ENCODE peak calls at places on chromosomes 3 and 15, in seven cellular contexts. One of them, this sample, is unnamed.

GRCh38 chr15:82999905-83000671 is 11.4 kb downstream of the C15orf40 start:
- DNase-seq in mucosa of descending colon: no peak
- DNase-seq in islet precursor cell: no peak
- DNase-seq in ovary: no peak
- DNase-seq in activated CD4-positive, alpha-beta memory T cell treated with anti-CD3 and anti-CD28 coated beads, Interleukin-2, amount 10 ng/mL, durations not matched to agents 7 days and 5 days: peak
- DNase-seq in endodermal cell: peak
- DNase-seq in M059J: peak
- DNase-seq in this sample: no peak

GRCh38 chr3:111236833-111237713 is 165.5 kb downstream of the NECTIN3 start:
- DNase-seq in ovary: no peak
- DNase-seq in M059J: peak
- DNase-seq in endodermal cell: no peak
- DNase-seq in islet precursor cell: no peak
- DNase-seq in mucosa of descending colon: no peak
- DNase-seq in activated CD4-positive, alpha-beta memory T cell treated with anti-CD3 and anti-CD28 coated beads, Interleukin-2, amount 10 ng/mL, durations not matched to agents 7 days and 5 days: no peak
- DNase-seq in this sample: no peak

GRCh38 chr15:36334059-36334458 is 245.4 kb upstream of the CDIN1 start:
- DNase-seq in islet precursor cell: peak
- DNase-seq in M059J: peak
- DNase-seq in ovary: no peak
- DNase-seq in activated CD4-positive, alpha-beta memory T cell treated with anti-CD3 and anti-CD28 coated beads, Interleukin-2, amount 10 ng/mL, durations not matched to agents 7 days and 5 days: no peak
- DNase-seq in mucosa of descending colon: no peak
- DNase-seq in endodermal cell: no peak
- DNase-seq in this sample: no peak

GRCh38 chr3:18087963-18088362 is 337.2 kb downstream of the SATB1 start:
- DNase-seq in M059J: no peak
- DNase-seq in activated CD4-positive, alpha-beta memory T cell treated with anti-CD3 and anti-CD28 coated beads, Interleukin-2, amount 10 ng/mL, durations not matched to agents 7 days and 5 days: no peak
- DNase-seq in ovary: no peak
- DNase-seq in endodermal cell: no peak
- DNase-seq in islet precursor cell: no peak
- DNase-seq in mucosa of descending colon: no peak
- DNase-seq in this sample: no peak

GRCh38 chr15:69092159-69092558 is 68.3 kb upstream of the GLCE start:
- DNase-seq in islet precursor cell: no peak
- DNase-seq in mucosa of descending colon: no peak
- DNase-seq in ovary: no peak
- DNase-seq in endodermal cell: no peak
- DNase-seq in M059J: peak
- DNase-seq in activated CD4-positive, alpha-beta memory T cell treated with anti-CD3 and anti-CD28 coated beads, Interleukin-2, amount 10 ng/mL, durations not matched to agents 7 days and 5 days: no peak
- DNase-seq in this sample: no peak

GRCh38 chr3:17424137-17424536 is 318.3 kb downstream of the TBC1D5 start:
- DNase-seq in endodermal cell: no peak
- DNase-seq in ovary: no peak
- DNase-seq in islet precursor cell: no peak
- DNase-seq in mucosa of descending colon: no peak
- DNase-seq in M059J: no peak
- DNase-seq in activated CD4-positive, alpha-beta memory T cell treated with anti-CD3 and anti-CD28 coated beads, Interleukin-2, amount 10 ng/mL, durations not matched to agents 7 days and 5 days: no peak
- DNase-seq in this sample: no peak

GRCh38 chr15:76123031-76123430 is 63.2 kb downstream of the TMEM266 start:
- DNase-seq in endodermal cell: no peak
- DNase-seq in mucosa of descending colon: no peak
- DNase-seq in islet precursor cell: no peak
- DNase-seq in M059J: no peak
- DNase-seq in ovary: no peak
- DNase-seq in activated CD4-positive, alpha-beta memory T cell treated with anti-CD3 and anti-CD28 coated beads, Interleukin-2, amount 10 ng/mL, durations not matched to agents 7 days and 5 days: no peak
- DNase-seq in this sample: no peak

GRCh38 chr3:38404286-38404685 is 49.4 kb upstream of the ACVR2B start:
- DNase-seq in M059J: peak
- DNase-seq in ovary: no peak
- DNase-seq in mucosa of descending colon: no peak
- DNase-seq in endodermal cell: peak
- DNase-seq in islet precursor cell: no peak
- DNase-seq in activated CD4-positive, alpha-beta memory T cell treated with anti-CD3 and anti-CD28 coated beads, Interleukin-2, amount 10 ng/mL, durations not matched to agents 7 days and 5 days: no peak
- DNase-seq in this sample: no peak

GRCh38 chr3:7874116-7874515 is 627.5 kb upstream of the LMCD1 start:
- DNase-seq in ovary: no peak
- DNase-seq in M059J: no peak
- DNase-seq in islet precursor cell: no peak
- DNase-seq in activated CD4-positive, alpha-beta memory T cell treated with anti-CD3 and anti-CD28 coated beads, Interleukin-2, amount 10 ng/mL, durations not matched to agents 7 days and 5 days: no peak
- DNase-seq in mucosa of descending colon: no peak
- DNase-seq in endodermal cell: no peak
- DNase-seq in this sample: no peak

GRCh38 chr3:145197051-145197562 is 963.9 kb downstream of the PLOD2 start:
- DNase-seq in M059J: no peak
- DNase-seq in ovary: no peak
- DNase-seq in islet precursor cell: no peak
- DNase-seq in activated CD4-positive, alpha-beta memory T cell treated with anti-CD3 and anti-CD28 coated beads, Interleukin-2, amount 10 ng/mL, durations not matched to agents 7 days and 5 days: no peak
- DNase-seq in mucosa of descending colon: no peak
- DNase-seq in endodermal cell: no peak
- DNase-seq in this sample: no peak

GRCh38 chr3:127034195-127034989 is 51.5 kb downstream of the PLXNA1 start:
- DNase-seq in activated CD4-positive, alpha-beta memory T cell treated with anti-CD3 and anti-CD28 coated beads, Interleukin-2, amount 10 ng/mL, durations not matched to agents 7 days and 5 days: no peak
- DNase-seq in islet precursor cell: no peak
- DNase-seq in ovary: no peak
- DNase-seq in mucosa of descending colon: peak
- DNase-seq in M059J: no peak
- DNase-seq in endodermal cell: no peak
- DNase-seq in this sample: no peak

GRCh38 chr3:121750087-121750415 is 510 bp upstream of the GOLGB1 start:
- DNase-seq in M059J: no peak
- DNase-seq in activated CD4-positive, alpha-beta memory T cell treated with anti-CD3 and anti-CD28 coated beads, Interleukin-2, amount 10 ng/mL, durations not matched to agents 7 days and 5 days: no peak
- DNase-seq in mucosa of descending colon: no peak
- DNase-seq in ovary: no peak
- DNase-seq in endodermal cell: no peak
- DNase-seq in islet precursor cell: no peak
- DNase-seq in this sample: no peak

GRCh38 chr3:124701687-124702086 is 28.6 kb upstream of the UMPS start:
- DNase-seq in islet precursor cell: no peak
- DNase-seq in endodermal cell: no peak
- DNase-seq in ovary: no peak
- DNase-seq in M059J: peak
- DNase-seq in mucosa of descending colon: no peak
- DNase-seq in activated CD4-positive, alpha-beta memory T cell treated with anti-CD3 and anti-CD28 coated beads, Interleukin-2, amount 10 ng/mL, durations not matched to agents 7 days and 5 days: no peak
- DNase-seq in this sample: no peak

GRCh38 chr15:85607842-85608241 is 186.9 kb downstream of the KLHL25 start:
- DNase-seq in activated CD4-positive, alpha-beta memory T cell treated with anti-CD3 and anti-CD28 coated beads, Interleukin-2, amount 10 ng/mL, durations not matched to agents 7 days and 5 days: no peak
- DNase-seq in ovary: no peak
- DNase-seq in mucosa of descending colon: no peak
- DNase-seq in islet precursor cell: peak
- DNase-seq in endodermal cell: no peak
- DNase-seq in M059J: peak
- DNase-seq in this sample: no peak

GRCh38 chr15:33679065-33679464 is 289.2 kb upstream of the CHRM5 start:
- DNase-seq in mucosa of descending colon: no peak
- DNase-seq in ovary: no peak
- DNase-seq in endodermal cell: no peak
- DNase-seq in activated CD4-positive, alpha-beta memory T cell treated with anti-CD3 and anti-CD28 coated beads, Interleukin-2, amount 10 ng/mL, durations not matched to agents 7 days and 5 days: no peak
- DNase-seq in islet precursor cell: peak
- DNase-seq in M059J: peak
- DNase-seq in this sample: no peak

GRCh38 chr3:194314669-194315068 is 36.5 kb downstream of the CPN2 start:
- DNase-seq in islet precursor cell: peak
- DNase-seq in M059J: no peak
- DNase-seq in activated CD4-positive, alpha-beta memory T cell treated with anti-CD3 and anti-CD28 coated beads, Interleukin-2, amount 10 ng/mL, durations not matched to agents 7 days and 5 days: no peak
- DNase-seq in endodermal cell: no peak
- DNase-seq in ovary: no peak
- DNase-seq in mucosa of descending colon: no peak
- DNase-seq in this sample: no peak

GRCh38 chr15:74025436-74025835 is 30.9 kb downstream of the PML start:
- DNase-seq in M059J: no peak
- DNase-seq in activated CD4-positive, alpha-beta memory T cell treated with anti-CD3 and anti-CD28 coated beads, Interleukin-2, amount 10 ng/mL, durations not matched to agents 7 days and 5 days: no peak
- DNase-seq in endodermal cell: no peak
- DNase-seq in mucosa of descending colon: no peak
- DNase-seq in islet precursor cell: no peak
- DNase-seq in ovary: no peak
- DNase-seq in this sample: no peak